ENCODE peak calls at places on chromosomes 7 and 10, in seven cellular contexts. C is heart left ventricle, P is GM23338, X is left ventricle myocardium inferior, W is HCT116, S is hepatocyte, E is spleen. Q is an unnamed sample. For H3K4me1, the result is how much of the 10 kb centered on the place peaks cover.

GRCh38 chr10:103141950-103142349 is 51.1 kb downstream of the NT5C2 start:
- DNase-seq in P (no peak), C (no peak), E (no peak), W (no peak), X (no peak), S (no peak), Q (no peak)

GRCh38 chr10:45040921-45041320 is 40.2 kb downstream of the ZNF22 start:
- DNase-seq in P (no peak), S (no peak), X (no peak), W (no peak), C (no peak), E (no peak), Q (no peak)

GRCh38 chr7:149248777-149249176 is 9.3 kb downstream of the ZNF212 start:
- DNase-seq in X (no peak), E (no peak), W (no peak), P (no peak), S (no peak), C (no peak), Q (no peak)

GRCh38 chr7:20191044-20191867 is 25.9 kb downstream of the MACC1 start:
- DNase-seq in S (no peak), P (no peak), W (no peak), E (peak), X (no peak), C (no peak), Q (no peak)

GRCh38 chr10:99654791-99655190 is 4.5 kb upstream of the ENTPD7 start:
- DNase-seq in E (no peak), C (no peak), W (no peak), X (no peak), P (no peak), S (no peak), Q (no peak)

GRCh38 chr10:12177642-12178041 is 18.0 kb downstream of the NUDT5 start:
- DNase-seq in X (no peak), W (no peak), E (no peak), P (no peak), C (no peak), S (no peak), Q (no peak)

GRCh38 chr10:90856964-90857634 is 740 bp downstream of the HTR7 start:
- DNase-seq in C (no peak), X (no peak), S (no peak), E (peak), P (peak), W (no peak), Q (no peak)

GRCh38 chr7:26535483-26536069 is 243.9 kb downstream of the SNX10 start:
- DNase-seq in S (no peak), X (no peak), C (no peak), P (no peak), E (no peak), W (no peak), Q (no peak)

GRCh38 chr10:21530616-21531015 is 3.4 kb upstream of the MLLT10 start:
- DNase-seq in S (no peak), C (no peak), P (no peak), X (no peak), E (no peak), W (no peak), Q (no peak)

GRCh38 chr7:64045301-64046040 is at the start of gene ZNF727:
- DNase-seq in S (no peak), P (no peak), W (no peak), E (peak), X (peak), C (peak), Q (peak)

DNA sequence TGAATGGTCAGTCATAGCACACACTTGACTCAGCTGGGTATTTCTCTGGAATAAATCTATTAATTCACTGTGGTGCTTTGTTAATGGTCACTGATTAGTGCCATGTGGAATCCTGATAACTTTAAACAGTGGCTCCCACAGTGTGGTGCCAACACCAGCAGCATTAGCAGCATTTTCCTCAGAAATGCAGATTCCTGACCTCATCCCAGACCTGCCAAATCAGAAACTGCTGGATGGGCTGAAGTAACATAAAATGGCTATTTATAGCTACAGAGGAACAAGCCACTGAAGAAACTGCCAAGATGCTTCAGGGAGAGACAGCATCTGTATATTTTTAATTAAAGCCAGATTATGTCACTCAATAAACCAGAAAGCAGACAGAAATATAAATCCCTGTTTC is 178.6 kb downstream of the AMPH start:
- DNase-seq in C (no peak), W (no peak), E (no peak), S (peak), P (no peak), X (no peak), Q (no peak)
- H3K27ac ChIP-seq in C (no peak), W (no peak), E (no peak), S (peak), P (no peak), X (peak), Q (no peak)

GRCh38 chr7:112192236-112193154 is 13.7 kb downstream of the DOCK4 start:
- DNase-seq in C (peak), W (no peak), S (no peak), E (no peak), X (no peak), P (no peak), Q (no peak)
- H3K4me1 ChIP-seq in C (under half), W (under half), S (under half), E (under half), X (under half), P (under half), Q (under half)

DNA sequence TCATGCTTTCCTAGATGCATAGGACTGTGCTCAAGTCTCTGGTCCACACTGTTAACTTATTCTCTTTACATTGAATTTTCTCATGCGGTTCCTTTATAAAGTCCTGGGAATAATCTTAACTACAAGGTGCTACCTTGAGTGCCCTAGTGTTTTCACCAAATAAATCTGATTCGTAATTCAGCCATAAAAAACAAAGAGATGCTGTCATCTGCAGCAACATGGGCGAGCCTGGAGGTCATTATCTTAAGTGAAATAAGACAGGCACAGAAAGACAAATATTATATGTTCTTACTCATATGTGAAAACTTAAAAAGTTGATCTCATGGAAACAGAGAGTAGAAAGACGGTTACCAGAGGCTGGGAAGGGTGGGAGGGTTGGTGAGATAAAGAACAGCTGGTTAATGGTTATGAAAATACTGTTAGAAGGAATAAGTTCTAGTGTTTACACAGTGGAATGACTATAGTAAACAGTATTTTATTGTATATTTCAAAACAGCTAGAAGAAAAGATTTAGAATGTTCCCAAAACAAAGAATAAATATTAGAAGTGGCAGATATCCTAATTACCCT is 38.3 kb downstream of the NT5C3A start:
- DNase-seq in E (no peak), W (no peak), P (no peak), C (no peak), X (no peak), S (peak), Q (no peak)
- TF ChIP-seq CTCF in E (no peak), W (no peak), P (no peak), C (no peak), X (no peak), S (no peak), Q (no peak)

GRCh38 chr7:35593896-35594295 is 101.0 kb downstream of the HERPUD2 start:
- DNase-seq in E (no peak), S (no peak), W (peak), P (peak), C (no peak), X (no peak), Q (no peak)

GRCh38 chr7:35596061-35596460 is 98.9 kb downstream of the HERPUD2 start:
- DNase-seq in C (no peak), P (no peak), X (no peak), E (no peak), W (no peak), S (no peak), Q (no peak)

GRCh38 chr7:35604595-35604994 is 90.3 kb downstream of the HERPUD2 start:
- DNase-seq in E (no peak), X (no peak), W (no peak), C (no peak), S (no peak), P (no peak), Q (no peak)

GRCh38 chr7:35599061-35599460 is 95.9 kb downstream of the HERPUD2 start:
- DNase-seq in S (no peak), X (no peak), W (no peak), C (no peak), E (no peak), P (no peak), Q (no peak)

DNA sequence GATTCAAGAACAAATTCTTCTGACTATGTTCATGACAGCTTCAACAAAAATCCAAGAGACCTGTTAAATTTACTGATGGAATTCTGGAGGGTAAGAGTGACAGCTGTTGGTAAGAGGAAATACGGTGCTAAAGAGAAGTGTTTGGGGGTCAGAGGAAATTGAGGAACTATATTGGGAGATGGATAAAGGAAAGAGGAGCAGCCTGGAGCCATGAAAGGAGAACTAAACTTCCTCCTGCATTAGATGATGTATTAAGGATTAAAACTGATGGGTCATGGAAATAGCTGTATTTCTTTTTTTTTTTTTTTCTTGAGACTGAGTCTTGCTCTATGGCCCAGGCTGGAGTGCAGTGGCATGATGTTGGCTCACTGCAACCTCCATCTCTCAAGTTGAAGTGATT is 95.3 kb downstream of the HERPUD2 start:
- DNase-seq in C (no peak), W (no peak), E (no peak), P (no peak), X (no peak), S (no peak), Q (no peak)
- H3K27ac ChIP-seq in C (no peak), W (no peak), E (no peak), P (no peak), X (no peak), S (no peak), Q (no peak)

DNA sequence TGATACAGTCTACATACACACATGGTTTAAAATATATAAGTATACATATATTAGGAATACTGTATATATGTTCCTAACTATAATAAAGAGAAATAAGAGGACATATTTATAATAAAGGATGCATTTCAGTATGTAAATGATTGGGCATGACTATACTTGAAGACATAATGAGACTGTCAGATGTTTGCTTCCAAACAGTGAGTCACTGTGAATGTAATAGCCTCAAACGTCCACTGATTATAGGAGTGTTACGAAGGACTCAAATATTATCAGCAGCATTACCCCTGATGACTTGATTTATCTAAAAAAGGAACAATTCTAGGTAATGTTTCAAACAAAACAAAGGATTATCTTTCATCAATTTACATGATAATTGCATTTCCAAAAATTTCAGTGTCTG is 39.9 kb upstream of the NRBF2 start:
- DNase-seq in E (no peak), S (no peak), X (no peak), C (no peak), W (no peak), P (no peak), Q (no peak)
- H3K4me1 ChIP-seq in E (under half), S (under half), X (under half), C (under half), W (under half), P (under half), Q (under half)

DNA sequence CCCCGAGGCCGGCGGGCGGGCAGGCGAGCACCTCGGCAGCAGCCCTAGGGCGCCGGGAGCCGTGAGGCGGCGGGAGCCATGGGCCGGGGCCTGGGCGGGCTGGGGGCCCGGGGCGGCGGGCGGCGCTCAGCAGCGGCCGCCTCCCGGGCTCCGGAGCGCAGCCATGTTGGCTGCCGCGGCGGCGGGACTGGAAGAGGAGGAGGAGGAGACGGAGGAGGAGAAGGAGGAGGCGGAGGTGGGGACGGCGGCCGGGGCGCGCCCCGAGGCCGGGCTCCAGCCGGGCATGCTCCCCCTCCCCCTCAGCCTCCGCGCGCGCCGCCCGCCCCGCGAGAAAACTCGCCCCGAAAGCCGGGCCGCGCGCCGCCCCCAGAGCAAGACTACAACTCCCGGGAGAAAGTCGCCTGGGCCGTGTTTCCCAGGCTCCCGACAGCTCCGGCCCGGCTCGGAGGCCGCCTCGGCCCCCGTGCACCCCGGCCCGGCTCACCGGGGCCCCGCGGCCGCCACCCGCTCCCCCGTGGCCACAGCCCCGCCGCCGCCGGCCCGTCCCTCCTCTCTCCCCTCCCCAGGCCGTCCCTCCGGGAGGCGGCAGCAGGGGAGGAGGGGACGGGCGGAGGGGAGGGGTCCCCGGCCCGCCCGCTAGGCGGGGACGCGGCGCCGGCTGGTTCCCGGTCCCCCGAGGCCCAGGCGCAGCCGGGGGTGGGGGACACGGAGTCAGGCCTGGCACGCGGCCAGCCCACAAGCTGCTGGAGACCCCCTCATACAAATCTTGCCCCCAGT is at the start of gene DLG5:
- DNase-seq in W (no peak), X (peak), E (peak), P (peak), S (peak), C (peak), Q (peak)
- TF ChIP-seq CTCF in W (no peak), X (no peak), E (no peak), P (no peak), S (no peak), C (no peak), Q (peak)

GRCh38 chr10:15325243-15326002 is 45.7 kb downstream of the FAM171A1 start:
- DNase-seq in X (no peak), C (peak), P (no peak), S (no peak), E (no peak), W (peak), Q (no peak)
- H3K27ac ChIP-seq in X (peak), C (peak), P (no peak), S (no peak), E (peak), W (peak), Q (no peak)

DNA sequence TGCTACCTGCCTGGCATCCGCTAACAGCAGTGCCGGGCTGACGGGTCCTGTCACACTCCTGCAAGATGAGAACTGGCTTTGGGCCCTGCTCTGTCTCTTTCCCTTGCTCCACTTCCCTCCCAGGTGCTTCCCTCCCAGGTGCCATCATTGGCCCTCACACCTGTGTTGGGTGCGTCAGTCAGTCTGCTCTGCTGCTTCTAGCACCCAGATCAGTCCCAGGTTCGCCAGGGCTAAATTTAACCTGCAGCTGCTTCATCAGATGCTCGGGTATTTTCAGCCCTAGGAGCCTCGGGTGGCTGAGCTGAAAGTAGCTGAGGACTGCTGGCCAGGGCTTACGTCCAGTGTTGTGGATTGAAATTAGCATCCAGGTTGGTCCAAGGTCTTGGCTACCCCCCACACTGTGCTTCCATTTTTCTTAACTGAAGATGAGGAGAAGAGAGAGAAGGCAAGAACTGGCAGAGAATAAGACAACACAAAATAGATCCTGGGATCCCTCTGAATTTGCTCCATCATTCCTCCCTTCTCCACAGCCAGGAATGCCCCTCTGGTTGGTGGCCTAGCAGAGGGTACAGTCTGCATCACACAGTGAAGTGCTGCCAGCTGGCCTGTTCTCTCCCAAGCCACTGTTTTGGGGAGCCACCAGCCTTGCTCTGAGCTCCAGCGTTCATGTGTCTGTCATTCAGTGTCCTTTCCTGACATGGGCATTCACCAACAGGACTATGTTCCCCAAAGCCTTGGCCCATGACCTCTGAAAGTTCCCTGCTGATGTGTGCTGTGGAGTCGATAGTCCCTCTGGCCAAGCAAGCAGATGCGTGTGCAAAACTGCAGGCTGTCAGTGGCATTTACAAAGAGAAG is 65.9 kb upstream of the SYPL1 start:
- DNase-seq in E (no peak), W (no peak), C (peak), P (no peak), S (no peak), X (peak), Q (no peak)
- H3K4me1 ChIP-seq in E (under half), W (under half), C (under half), P (under half), S (under half), X (under half), Q (under half)

DNA sequence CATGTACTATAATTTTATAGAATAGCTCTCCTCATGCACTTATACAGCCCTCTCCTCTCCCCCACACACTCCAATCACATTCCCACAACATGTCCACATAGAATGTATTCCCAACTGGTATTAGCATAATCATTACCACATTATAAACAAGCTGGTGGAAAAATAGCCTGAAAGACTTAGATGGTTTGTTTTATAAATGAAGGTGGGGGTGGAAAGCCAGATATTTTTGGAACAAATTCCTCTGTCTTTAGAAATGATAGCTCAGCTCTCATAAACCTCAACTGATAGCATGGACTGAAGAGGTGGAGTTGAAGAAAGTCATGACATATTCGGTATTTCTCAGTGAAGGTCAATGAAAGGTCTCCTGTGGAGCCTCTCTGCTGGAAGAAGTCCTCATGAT is 410.1 kb downstream of the SUGCT start:
- DNase-seq in W (no peak), X (no peak), C (no peak), E (no peak), S (no peak), P (no peak), Q (no peak)
- TF ChIP-seq CTCF in W (no peak), X (no peak), C (no peak), E (no peak), S (no peak), P (no peak), Q (no peak)

GRCh38 chr7:108455833-108456677 is at the start of gene NRCAM:
- DNase-seq in P (peak), E (peak), X (no peak), C (no peak), W (no peak), S (peak), Q (no peak)
- H3K27ac ChIP-seq in P (no peak), E (peak), X (no peak), C (no peak), W (no peak), S (peak), Q (no peak)